ENCODE peak calls at places on chromosomes 7 and 10, in five cellular contexts. One of them, this sample, is unnamed. For H3K27me3 and H3K36me3, the result is how much of the 10 kb centered on the place peaks cover.

GRCh38 chr10:29119374-29119773 is 169.5 kb upstream of the LYZL1 start:
- DNase-seq in stomach: peak
- DNase-seq in fibroblast of lung: no peak
- DNase-seq in upper lobe of right lung: no peak
- DNase-seq in lower lobe of right lung: peak
- DNase-seq in this sample: no peak

GRCh38 chr7:135217645-135218509 is 6.6 kb upstream of the WDR91 start:
- DNase-seq in upper lobe of right lung: no peak
- DNase-seq in fibroblast of lung: no peak
- DNase-seq in stomach: no peak
- DNase-seq in lower lobe of right lung: no peak
- DNase-seq in this sample: no peak

GRCh38 chr10:129652021-129652420 is 185.0 kb downstream of the MGMT start:
- DNase-seq in lower lobe of right lung: no peak
- DNase-seq in stomach: no peak
- DNase-seq in upper lobe of right lung: no peak
- DNase-seq in fibroblast of lung: no peak
- DNase-seq in this sample: no peak

GRCh38 chr7:4962872-4963775 is 4.1 kb upstream of the MMD2 start:
- DNase-seq in lower lobe of right lung: no peak
- DNase-seq in upper lobe of right lung: peak
- DNase-seq in fibroblast of lung: no peak
- DNase-seq in stomach: no peak
- DNase-seq in this sample: no peak

GRCh38 chr7:97013555-97013954 is 8.2 kb downstream of the DLX6 start:
- DNase-seq in fibroblast of lung: no peak
- DNase-seq in upper lobe of right lung: no peak
- DNase-seq in stomach: no peak
- DNase-seq in lower lobe of right lung: no peak
- DNase-seq in this sample: no peak

GRCh38 chr7:36962367-36962766 is 238.1 kb upstream of the AOAH start:
- DNase-seq in stomach: no peak
- DNase-seq in upper lobe of right lung: no peak
- DNase-seq in lower lobe of right lung: no peak
- DNase-seq in fibroblast of lung: no peak
- DNase-seq in this sample: no peak

GRCh38 chr7:64685091-64685490 is 19.2 kb downstream of the ZNF107 start:
- DNase-seq in lower lobe of right lung: no peak
- DNase-seq in fibroblast of lung: no peak
- DNase-seq in upper lobe of right lung: no peak
- DNase-seq in stomach: no peak
- DNase-seq in this sample: no peak

GRCh38 chr7:74575083-74575803 is 82.3 kb upstream of the GTF2I start:
- DNase-seq in upper lobe of right lung: peak
- DNase-seq in fibroblast of lung: no peak
- DNase-seq in stomach: peak
- DNase-seq in lower lobe of right lung: no peak
- DNase-seq in this sample: peak

GRCh38 chr10:77301305-77301730 is 336.3 kb downstream of the KCNMA1 start:
- DNase-seq in stomach: no peak
- DNase-seq in upper lobe of right lung: no peak
- DNase-seq in fibroblast of lung: peak
- DNase-seq in lower lobe of right lung: no peak
- DNase-seq in this sample: no peak

GRCh38 chr10:16987976-16988610 is 141.5 kb downstream of the CUBN start:
- DNase-seq in lower lobe of right lung: no peak
- DNase-seq in fibroblast of lung: no peak
- DNase-seq in stomach: no peak
- DNase-seq in upper lobe of right lung: no peak
- DNase-seq in this sample: no peak

GRCh38 chr7:5528071-5528814 is 104.6 kb upstream of the TNRC18 start:
- DNase-seq in upper lobe of right lung: peak
- DNase-seq in stomach: peak
- DNase-seq in fibroblast of lung: peak
- DNase-seq in lower lobe of right lung: peak
- DNase-seq in this sample: no peak

GRCh38 chr7:27520828-27521790 is 141.6 kb downstream of the HIBADH start:
- DNase-seq in upper lobe of right lung: no peak
- DNase-seq in stomach: peak
- DNase-seq in lower lobe of right lung: no peak
- DNase-seq in fibroblast of lung: peak
- DNase-seq in this sample: peak

GRCh38 chr7:11833431-11833830 is 1.4 kb upstream of the THSD7A start:
- DNase-seq in upper lobe of right lung: no peak
- DNase-seq in lower lobe of right lung: no peak
- DNase-seq in fibroblast of lung: no peak
- DNase-seq in stomach: no peak
- DNase-seq in this sample: no peak

GRCh38 chr10:93894516-93895378 is 969 bp downstream of the SLC35G1 start:
- DNase-seq in upper lobe of right lung: no peak
- DNase-seq in lower lobe of right lung: no peak
- DNase-seq in fibroblast of lung: peak
- DNase-seq in stomach: no peak
- DNase-seq in this sample: peak

GRCh38 chr10:28982950-28983349 is 305.6 kb downstream of the BAMBI start:
- DNase-seq in stomach: no peak
- DNase-seq in lower lobe of right lung: no peak
- DNase-seq in fibroblast of lung: no peak
- DNase-seq in upper lobe of right lung: no peak
- DNase-seq in this sample: no peak

GRCh38 chr7:35619863-35620262 is 75.1 kb downstream of the HERPUD2 start:
- DNase-seq in lower lobe of right lung: no peak
- DNase-seq in upper lobe of right lung: no peak
- DNase-seq in stomach: no peak
- DNase-seq in fibroblast of lung: no peak
- DNase-seq in this sample: no peak

GRCh38 chr7:48083114-48083830 is 5.8 kb upstream of the UPP1 start:
- DNase-seq in upper lobe of right lung: no peak
- DNase-seq in stomach: no peak
- DNase-seq in lower lobe of right lung: no peak
- DNase-seq in fibroblast of lung: peak
- DNase-seq in this sample: peak

GRCh38 chr7:114889646-114890285 is 32.1 kb upstream of the MDFIC start:
- DNase-seq in stomach: no peak
- DNase-seq in fibroblast of lung: peak
- DNase-seq in upper lobe of right lung: no peak
- DNase-seq in lower lobe of right lung: no peak
- DNase-seq in this sample: no peak

GRCh38 chr7:114886241-114886640 is 35.7 kb upstream of the MDFIC start:
- DNase-seq in upper lobe of right lung: no peak
- DNase-seq in lower lobe of right lung: no peak
- DNase-seq in fibroblast of lung: no peak
- DNase-seq in stomach: no peak
- DNase-seq in this sample: no peak

DNA sequence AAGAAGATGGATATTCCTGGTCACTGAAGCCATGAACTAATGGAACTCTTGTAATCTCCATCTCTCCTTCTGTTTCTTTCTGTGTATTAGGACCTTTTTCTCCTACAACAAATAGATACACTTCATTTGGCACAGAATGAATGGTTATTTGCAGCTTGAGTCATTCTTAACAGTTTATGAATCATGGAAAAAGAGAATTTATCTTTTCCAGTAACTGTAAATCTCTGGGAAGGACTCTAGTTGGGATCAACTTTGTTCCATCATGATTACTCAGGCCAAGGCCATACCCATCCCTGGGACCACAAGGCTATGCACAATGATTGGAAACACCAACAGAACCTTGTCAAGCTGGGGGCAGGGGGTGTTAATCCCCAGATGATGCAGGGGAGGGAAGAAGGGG is 36.1 kb upstream of the MDFIC start:
- DNase-seq in upper lobe of right lung: no peak
- DNase-seq in stomach: no peak
- DNase-seq in fibroblast of lung: peak
- DNase-seq in lower lobe of right lung: no peak
- DNase-seq in this sample: no peak
- H3K4me3 ChIP-seq in upper lobe of right lung: no peak
- H3K4me3 ChIP-seq in stomach: no peak
- H3K4me3 ChIP-seq in fibroblast of lung: no peak
- H3K4me3 ChIP-seq in lower lobe of right lung: no peak
- H3K4me3 ChIP-seq in this sample: no peak

GRCh38 chr7:156125841-156126730 is 313.8 kb upstream of the SHH start:
- DNase-seq in upper lobe of right lung: no peak
- DNase-seq in stomach: no peak
- DNase-seq in lower lobe of right lung: no peak
- DNase-seq in fibroblast of lung: no peak
- DNase-seq in this sample: no peak
- H3K27me3 ChIP-seq in upper lobe of right lung: under half
- H3K27me3 ChIP-seq in stomach: under half
- H3K27me3 ChIP-seq in lower lobe of right lung: under half
- H3K27me3 ChIP-seq in fibroblast of lung: under half
- H3K27me3 ChIP-seq in this sample: under half

GRCh38 chr10:30447125-30447799 is 13.3 kb downstream of the MAP3K8 start:
- DNase-seq in fibroblast of lung: peak
- DNase-seq in lower lobe of right lung: no peak
- DNase-seq in upper lobe of right lung: no peak
- DNase-seq in stomach: no peak
- DNase-seq in this sample: no peak

GRCh38 chr10:30441974-30442606 is 8.1 kb downstream of the MAP3K8 start:
- DNase-seq in lower lobe of right lung: no peak
- DNase-seq in stomach: no peak
- DNase-seq in fibroblast of lung: no peak
- DNase-seq in upper lobe of right lung: no peak
- DNase-seq in this sample: no peak

GRCh38 chr10:30439931-30440330 is 5.9 kb downstream of the MAP3K8 start:
- DNase-seq in lower lobe of right lung: no peak
- DNase-seq in fibroblast of lung: no peak
- DNase-seq in upper lobe of right lung: no peak
- DNase-seq in stomach: no peak
- DNase-seq in this sample: no peak

GRCh38 chr10:30443049-30443448 is 9.1 kb downstream of the MAP3K8 start:
- DNase-seq in fibroblast of lung: no peak
- DNase-seq in stomach: no peak
- DNase-seq in upper lobe of right lung: no peak
- DNase-seq in lower lobe of right lung: no peak
- DNase-seq in this sample: no peak

DNA sequence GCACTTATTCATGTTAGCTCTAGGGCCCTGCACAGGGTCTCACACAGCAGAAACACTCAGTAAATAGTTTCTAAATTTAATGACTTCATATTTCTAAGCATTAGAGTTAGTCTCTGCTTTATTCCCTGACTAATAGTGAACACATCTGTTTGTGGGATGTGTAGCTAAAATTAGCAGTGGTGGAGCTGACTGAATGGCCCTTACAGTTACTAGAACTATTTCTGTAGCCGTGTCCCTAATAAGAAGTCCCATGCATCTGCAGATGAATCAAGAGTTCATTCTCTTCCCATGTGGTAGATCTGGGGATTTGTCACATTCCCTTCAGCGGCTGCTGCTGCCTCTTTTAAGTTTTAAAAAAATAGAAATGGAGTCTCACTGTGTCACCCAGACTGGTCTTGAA is 11.7 kb downstream of the MAP3K8 start:
- DNase-seq in stomach: no peak
- DNase-seq in lower lobe of right lung: no peak
- DNase-seq in upper lobe of right lung: no peak
- DNase-seq in fibroblast of lung: peak
- DNase-seq in this sample: no peak
- H3K36me3 ChIP-seq in stomach: half or more
- H3K36me3 ChIP-seq in lower lobe of right lung: half or more
- H3K36me3 ChIP-seq in upper lobe of right lung: half or more
- H3K36me3 ChIP-seq in fibroblast of lung: under half
- H3K36me3 ChIP-seq in this sample: under half

GRCh38 chr10:46020871-46021553 is 9.4 kb downstream of the NCOA4 start:
- DNase-seq in upper lobe of right lung: no peak
- DNase-seq in fibroblast of lung: peak
- DNase-seq in stomach: no peak
- DNase-seq in lower lobe of right lung: no peak
- DNase-seq in this sample: no peak
- H3K4me3 ChIP-seq in upper lobe of right lung: peak
- H3K4me3 ChIP-seq in fibroblast of lung: no peak
- H3K4me3 ChIP-seq in stomach: no peak
- H3K4me3 ChIP-seq in lower lobe of right lung: peak
- H3K4me3 ChIP-seq in this sample: no peak